ENCODE peak calls at places on chromosomes 16 and 17, in four cellular contexts. J is stimulated activated naive B cell treated with anti-CD40 and anti-IgM and Interleukin-4, amounts not matched to agents 10 μg/mL and 1 μg/mL and 100 μg/mL, for 72 hours; I is activated T-cell treated with anti-CD3 and anti-CD28 coated beads for 1 hour; X is hepatocyte. O is an unnamed sample.

GRCh38 chr16:88329726-88330700 is 52.7 kb upstream of the ZNF469 start:
- DNase-seq in I (no peak), X (no peak), J (no peak), O (no peak)

GRCh38 chr16:57134982-57135381 is 42.6 kb downstream of the CPNE2 start:
- DNase-seq in I (no peak), X (no peak), J (no peak), O (no peak)

GRCh38 chr17:73396429-73397277 is 84.9 kb upstream of the CDC42EP4 start:
- DNase-seq in I (no peak), J (no peak), X (no peak), O (no peak)

GRCh38 chr17:65172511-65173136 is 35.5 kb downstream of the RGS9 start:
- DNase-seq in I (no peak), X (no peak), J (no peak), O (no peak)

GRCh38 chr17:30858556-30859250 is 26.9 kb downstream of the ATAD5 start:
- DNase-seq in J (no peak), I (no peak), X (no peak), O (peak; percentile 5)

GRCh38 chr17:17780941-17781590 is 55.7 kb downstream of the SREBF1 start:
- DNase-seq in I (no peak), J (no peak), X (peak; percentile 84), O (no peak)

GRCh38 chr16:85451646-85452363 is 161.3 kb upstream of the GSE1 start:
- DNase-seq in I (no peak), J (no peak), X (no peak), O (no peak)

GRCh38 chr16:24123275-24123674 is 132.9 kb upstream of the CACNG3 start:
- DNase-seq in X (no peak), J (no peak), I (no peak), O (no peak)

O was measured in AG08395.